ENCODE peak calls at places on chromosome 4, in ten cellular contexts. One of them, this sample, is unnamed.

GRCh38 chr4:161894493-161895167 is 269.2 kb downstream of the FSTL5 start:
- DNase-seq in GM13976: no peak
- DNase-seq in kidney epithelial cell: no peak
- DNase-seq in A549: no peak
- DNase-seq in AG10803: no peak
- DNase-seq in uterus: no peak
- DNase-seq in neural progenitor cell: no peak
- DNase-seq in H9: no peak
- DNase-seq in WERI-Rb-1: no peak
- DNase-seq in lung: no peak
- DNase-seq in this sample: no peak

GRCh38 chr4:163493643-163494359 is 689 bp upstream of the TMA16 start:
- DNase-seq in GM13976: peak; percentile 52
- DNase-seq in kidney epithelial cell: no peak
- DNase-seq in A549: peak; percentile 16
- DNase-seq in AG10803: no peak
- DNase-seq in uterus: no peak
- DNase-seq in neural progenitor cell: no peak
- DNase-seq in H9: no peak
- DNase-seq in WERI-Rb-1: no peak
- DNase-seq in lung: no peak
- DNase-seq in this sample: peak; percentile 4

GRCh38 chr4:17846256-17846655 is 35.5 kb downstream of the NCAPG start:
- DNase-seq in GM13976: no peak
- DNase-seq in kidney epithelial cell: no peak
- DNase-seq in A549: no peak
- DNase-seq in AG10803: no peak
- DNase-seq in uterus: no peak
- DNase-seq in neural progenitor cell: no peak
- DNase-seq in H9: no peak
- DNase-seq in WERI-Rb-1: no peak
- DNase-seq in lung: no peak
- DNase-seq in this sample: no peak

GRCh38 chr4:74674750-74675149 is 119.6 kb downstream of the BTC start:
- DNase-seq in GM13976: no peak
- DNase-seq in kidney epithelial cell: no peak
- DNase-seq in A549: no peak
- DNase-seq in AG10803: no peak
- DNase-seq in uterus: no peak
- DNase-seq in neural progenitor cell: no peak
- DNase-seq in H9: no peak
- DNase-seq in WERI-Rb-1: no peak
- DNase-seq in lung: no peak
- DNase-seq in this sample: no peak

GRCh38 chr4:1010522-1011021 is 854 bp upstream of the FGFRL1 start:
- DNase-seq in GM13976: no peak
- DNase-seq in kidney epithelial cell: no peak
- DNase-seq in A549: peak; percentile 83
- DNase-seq in AG10803: peak; percentile 93
- DNase-seq in uterus: peak; percentile 73
- DNase-seq in neural progenitor cell: peak; percentile 59
- DNase-seq in H9: peak; percentile 62
- DNase-seq in WERI-Rb-1: no peak
- DNase-seq in lung: peak; percentile 71
- DNase-seq in this sample: peak; percentile 52

GRCh38 chr4:168716411-168717129 is 219.7 kb downstream of the PALLD start:
- DNase-seq in GM13976: no peak
- DNase-seq in kidney epithelial cell: no peak
- DNase-seq in A549: no peak
- DNase-seq in AG10803: no peak
- DNase-seq in uterus: no peak
- DNase-seq in neural progenitor cell: no peak
- DNase-seq in H9: no peak
- DNase-seq in WERI-Rb-1: no peak
- DNase-seq in lung: no peak
- DNase-seq in this sample: no peak

GRCh38 chr4:55440786-55441185 is 45.0 kb downstream of the TMEM165 start:
- DNase-seq in GM13976: no peak
- DNase-seq in kidney epithelial cell: no peak
- DNase-seq in A549: no peak
- DNase-seq in AG10803: no peak
- DNase-seq in uterus: no peak
- DNase-seq in neural progenitor cell: no peak
- DNase-seq in H9: no peak
- DNase-seq in WERI-Rb-1: no peak
- DNase-seq in lung: no peak
- DNase-seq in this sample: no peak

GRCh38 chr4:82431026-82431745 is 796 bp downstream of the ENOPH1 start:
- DNase-seq in GM13976: peak; percentile 32
- DNase-seq in kidney epithelial cell: no peak
- DNase-seq in A549: peak; percentile 24
- DNase-seq in AG10803: peak; percentile 40
- DNase-seq in uterus: no peak
- DNase-seq in neural progenitor cell: no peak
- DNase-seq in H9: peak; percentile 42
- DNase-seq in WERI-Rb-1: peak; percentile 28
- DNase-seq in lung: peak; percentile 39
- DNase-seq in this sample: peak; percentile 39

GRCh38 chr4:124980276-124980752 is 267.8 kb upstream of the ANKRD50 start:
- DNase-seq in GM13976: no peak
- DNase-seq in kidney epithelial cell: peak; percentile 10
- DNase-seq in A549: no peak
- DNase-seq in AG10803: peak; percentile 56
- DNase-seq in uterus: no peak
- DNase-seq in neural progenitor cell: no peak
- DNase-seq in H9: no peak
- DNase-seq in WERI-Rb-1: no peak
- DNase-seq in lung: no peak
- DNase-seq in this sample: no peak

GRCh38 chr4:182876427-182876826 is 40.8 kb downstream of the DCTD start:
- DNase-seq in GM13976: no peak
- DNase-seq in kidney epithelial cell: no peak
- DNase-seq in A549: no peak
- DNase-seq in AG10803: no peak
- DNase-seq in uterus: no peak
- DNase-seq in neural progenitor cell: no peak
- DNase-seq in H9: no peak
- DNase-seq in WERI-Rb-1: peak; percentile 55
- DNase-seq in lung: no peak
- DNase-seq in this sample: no peak

GRCh38 chr4:11914406-11914805 is 485.7 kb upstream of the HS3ST1 start:
- DNase-seq in GM13976: no peak
- DNase-seq in kidney epithelial cell: no peak
- DNase-seq in A549: no peak
- DNase-seq in AG10803: no peak
- DNase-seq in uterus: no peak
- DNase-seq in neural progenitor cell: peak; percentile 93
- DNase-seq in H9: peak; percentile 32
- DNase-seq in WERI-Rb-1: no peak
- DNase-seq in lung: no peak
- DNase-seq in this sample: no peak

GRCh38 chr4:24975505-24975904 is 55.2 kb downstream of the LGI2 start:
- DNase-seq in GM13976: no peak
- DNase-seq in kidney epithelial cell: no peak
- DNase-seq in A549: no peak
- DNase-seq in AG10803: no peak
- DNase-seq in uterus: no peak
- DNase-seq in neural progenitor cell: no peak
- DNase-seq in H9: no peak
- DNase-seq in WERI-Rb-1: no peak
- DNase-seq in lung: no peak
- DNase-seq in this sample: no peak

GRCh38 chr4:8747896-8748575 is 123.6 kb downstream of the HMX1 start:
- DNase-seq in GM13976: no peak
- DNase-seq in kidney epithelial cell: no peak
- DNase-seq in A549: no peak
- DNase-seq in AG10803: no peak
- DNase-seq in uterus: no peak
- DNase-seq in neural progenitor cell: no peak
- DNase-seq in H9: no peak
- DNase-seq in WERI-Rb-1: peak; percentile 4
- DNase-seq in lung: no peak
- DNase-seq in this sample: no peak

GRCh38 chr4:113436360-113436759 is 325.2 kb downstream of the CAMK2D start:
- DNase-seq in GM13976: no peak
- DNase-seq in kidney epithelial cell: no peak
- DNase-seq in A549: no peak
- DNase-seq in AG10803: peak; percentile 82
- DNase-seq in uterus: no peak
- DNase-seq in neural progenitor cell: no peak
- DNase-seq in H9: no peak
- DNase-seq in WERI-Rb-1: no peak
- DNase-seq in lung: no peak
- DNase-seq in this sample: no peak

GRCh38 chr4:2402053-2402452 is 16.4 kb downstream of the ZFYVE28 start:
- DNase-seq in GM13976: no peak
- DNase-seq in kidney epithelial cell: no peak
- DNase-seq in A549: peak; percentile 22
- DNase-seq in AG10803: peak; percentile 40
- DNase-seq in uterus: peak; percentile 56
- DNase-seq in neural progenitor cell: peak; percentile 94
- DNase-seq in H9: peak; percentile 99
- DNase-seq in WERI-Rb-1: peak; percentile 98
- DNase-seq in lung: peak; percentile 64
- DNase-seq in this sample: no peak
- TF ChIP-seq CTCF in GM13976: no peak
- TF ChIP-seq CTCF in kidney epithelial cell: no peak
- TF ChIP-seq CTCF in A549: no peak
- TF ChIP-seq CTCF in AG10803: no peak
- TF ChIP-seq CTCF in uterus: no peak
- TF ChIP-seq CTCF in neural progenitor cell: no peak
- TF ChIP-seq CTCF in H9: no peak
- TF ChIP-seq CTCF in WERI-Rb-1: peak; percentile 40
- TF ChIP-seq CTCF in lung: no peak
- TF ChIP-seq CTCF in this sample: no peak

DNA sequence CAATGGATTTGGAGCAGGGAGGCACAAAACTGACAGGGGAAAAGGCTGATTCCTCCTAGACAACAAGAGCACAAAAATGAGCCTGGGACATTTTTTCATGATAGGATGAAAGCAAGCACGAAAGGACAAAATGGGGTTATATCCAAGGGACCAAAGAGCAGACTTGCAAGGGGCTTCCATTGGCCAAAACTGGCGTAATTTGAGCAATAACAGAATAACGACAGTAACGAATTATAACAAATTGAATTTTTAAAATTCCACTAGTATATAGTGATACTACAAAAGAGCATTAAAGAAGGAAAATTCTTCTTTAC is 10.3 kb downstream of the SPP1 start:
- DNase-seq in GM13976: no peak
- DNase-seq in kidney epithelial cell: no peak
- DNase-seq in A549: no peak
- DNase-seq in AG10803: no peak
- DNase-seq in uterus: no peak
- DNase-seq in neural progenitor cell: no peak
- DNase-seq in H9: no peak
- DNase-seq in WERI-Rb-1: no peak
- DNase-seq in lung: no peak
- DNase-seq in this sample: no peak
- TF ChIP-seq CTCF in GM13976: no peak
- TF ChIP-seq CTCF in kidney epithelial cell: no peak
- TF ChIP-seq CTCF in A549: no peak
- TF ChIP-seq CTCF in AG10803: no peak
- TF ChIP-seq CTCF in uterus: no peak
- TF ChIP-seq CTCF in neural progenitor cell: peak; percentile 1
- TF ChIP-seq CTCF in H9: no peak
- TF ChIP-seq CTCF in WERI-Rb-1: no peak
- TF ChIP-seq CTCF in lung: no peak
- TF ChIP-seq CTCF in this sample: no peak

GRCh38 chr4:10186228-10187214 is 69.9 kb upstream of the WDR1 start:
- DNase-seq in GM13976: no peak
- DNase-seq in kidney epithelial cell: no peak
- DNase-seq in A549: no peak
- DNase-seq in AG10803: peak; percentile 31
- DNase-seq in uterus: no peak
- DNase-seq in neural progenitor cell: no peak
- DNase-seq in H9: no peak
- DNase-seq in WERI-Rb-1: peak; percentile 48
- DNase-seq in lung: no peak
- DNase-seq in this sample: no peak
- TF ChIP-seq CTCF in GM13976: no peak
- TF ChIP-seq CTCF in kidney epithelial cell: no peak
- TF ChIP-seq CTCF in A549: no peak
- TF ChIP-seq CTCF in AG10803: peak; percentile 50
- TF ChIP-seq CTCF in uterus: no peak
- TF ChIP-seq CTCF in neural progenitor cell: no peak
- TF ChIP-seq CTCF in H9: peak; percentile 43
- TF ChIP-seq CTCF in WERI-Rb-1: peak; percentile 76
- TF ChIP-seq CTCF in lung: no peak
- TF ChIP-seq CTCF in this sample: no peak

GRCh38 chr4:65367306-65367705 is 303.0 kb downstream of the EPHA5 start:
- DNase-seq in GM13976: no peak
- DNase-seq in kidney epithelial cell: no peak
- DNase-seq in A549: no peak
- DNase-seq in AG10803: no peak
- DNase-seq in uterus: no peak
- DNase-seq in neural progenitor cell: no peak
- DNase-seq in H9: no peak
- DNase-seq in WERI-Rb-1: no peak
- DNase-seq in lung: no peak
- DNase-seq in this sample: no peak
- TF ChIP-seq CTCF in GM13976: no peak
- TF ChIP-seq CTCF in kidney epithelial cell: no peak
- TF ChIP-seq CTCF in A549: no peak
- TF ChIP-seq CTCF in AG10803: no peak
- TF ChIP-seq CTCF in uterus: no peak
- TF ChIP-seq CTCF in neural progenitor cell: no peak
- TF ChIP-seq CTCF in H9: no peak
- TF ChIP-seq CTCF in WERI-Rb-1: no peak
- TF ChIP-seq CTCF in lung: no peak
- TF ChIP-seq CTCF in this sample: no peak